ENCODE peak calls at places on chromosome 3, in five cellular contexts. M, D, Y, N and A are unnamed samples.

GRCh38 chr3:66220066-66220465 is 735 bp upstream of the SLC25A26 start:
- DNase-seq in D (no peak), N (no peak), Y (no peak), M (no peak), A (no peak)

GRCh38 chr3:128784228-128784627 is 58.2 kb downstream of the RAB7A start:
- DNase-seq in Y (peak), M (no peak), D (no peak), N (no peak), A (no peak)

GRCh38 chr3:112333386-112334334 is 704 bp downstream of the CD200 start:
- DNase-seq in Y (peak), D (no peak), N (peak), M (peak), A (no peak)

GRCh38 chr3:182910939-182911781 is 69.2 kb downstream of the DCUN1D1 start:
- DNase-seq in M (no peak), Y (no peak), D (no peak), N (no peak), A (no peak)

GRCh38 chr3:194224937-194225422 is 89.0 kb downstream of the HES1 start:
- DNase-seq in N (no peak), Y (no peak), M (no peak), D (no peak), A (no peak)

GRCh38 chr3:172208586-172209332 is 169.4 kb downstream of the FNDC3B start:
- DNase-seq in D (no peak), M (no peak), Y (no peak), N (no peak), A (peak)

GRCh38 chr3:81592101-81592500 is 169.3 kb downstream of the GBE1 start:
- DNase-seq in N (peak), D (no peak), M (no peak), Y (peak), A (no peak)

GRCh38 chr3:186281172-186281571 is 80.9 kb downstream of the DGKG start:
- DNase-seq in M (no peak), D (no peak), N (peak), Y (peak), A (no peak)

GRCh38 chr3:150370129-150370602 is 37.9 kb upstream of the TSC22D2 start:
- DNase-seq in N (peak), M (no peak), D (no peak), Y (peak), A (no peak)

GRCh38 chr3:179149239-179149887 is 1.2 kb downstream of the PIK3CA start:
- DNase-seq in Y (peak), M (no peak), N (peak), D (no peak), A (peak)

GRCh38 chr3:122794779-122795673 is at the start of gene SLC49A4:
- DNase-seq in N (peak), D (peak), M (no peak), Y (peak), A (no peak)

GRCh38 chr3:157872902-157873301 is 233.3 kb downstream of the SHOX2 start:
- DNase-seq in N (no peak), D (no peak), Y (no peak), M (no peak), A (peak)

GRCh38 chr3:159844383-159844730 is 144.3 kb upstream of the IL12A start:
- DNase-seq in D (no peak), M (no peak), Y (peak), N (no peak), A (no peak)

GRCh38 chr3:133464573-133464972 is 64.7 kb downstream of the BFSP2 start:
- DNase-seq in Y (peak), M (no peak), N (peak), D (no peak), A (peak)

GRCh38 chr3:150544040-150544439 is 2.3 kb downstream of the SERP1 start:
- DNase-seq in M (no peak), N (peak), Y (peak), D (no peak), A (no peak)

GRCh38 chr3:72888546-72889309 is 882 bp downstream of the GXYLT2 start:
- DNase-seq in D (no peak), N (no peak), Y (peak), M (no peak), A (no peak)

GRCh38 chr3:119810018-119810435 is 28.1 kb downstream of the NR1I2 start:
- DNase-seq in Y (peak), D (peak), M (no peak), N (no peak), A (peak)

GRCh38 chr3:86954226-86954625 is 36.7 kb downstream of the VGLL3 start:
- DNase-seq in N (no peak), D (no peak), M (no peak), Y (no peak), A (no peak)

GRCh38 chr3:94412966-94413720 is 350.3 kb downstream of the NSUN3 start:
- DNase-seq in N (no peak), D (peak), M (no peak), Y (no peak), A (no peak)

GRCh38 chr3:56764184-56764583 is 37.6 kb downstream of the ARHGEF3 start:
- DNase-seq in D (no peak), M (no peak), Y (no peak), N (no peak), A (no peak)

GRCh38 chr3:43190682-43191081 is 84.8 kb upstream of the POMGNT2 start:
- DNase-seq in Y (peak), M (no peak), D (no peak), N (peak), A (no peak)

GRCh38 chr3:27311400-27311799 is 57.8 kb downstream of the NEK10 start:
- DNase-seq in D (no peak), M (no peak), Y (peak), N (peak), A (no peak)

GRCh38 chr3:140386357-140387100 is 291.3 kb upstream of the TRIM42 start:
- DNase-seq in Y (no peak), N (no peak), M (no peak), D (no peak), A (no peak)

GRCh38 chr3:43621406-43621973 is 321 bp downstream of the ANO10 start:
- DNase-seq in Y (no peak), D (peak), M (no peak), N (no peak), A (no peak)